ENCODE peak calls at places on chromosomes 2 and 18, in six cellular contexts. One of them, this sample, is unnamed.

GRCh38 chr2:75592028-75592427 is 31.3 kb upstream of the EVA1A start:
- DNase-seq in activated T-helper 1 cell treated with anti-CD3 and anti-CD28 coated beads, Interleukin-12 subunit alpha, Interleukin-12 subunit beta, Interleukin-2, Interleukin-4 antibody, amounts not matched to agents 30 ng/mL and 10 ng/mL and 1 ng/mL, durations not matched to agents 14 hours and 24 hours and 36 hours: no peak
- DNase-seq in central memory CD4-positive, alpha-beta T cell: no peak
- DNase-seq in T1000: no peak
- DNase-seq in naive B cell: no peak
- DNase-seq in fibroblast of lung: peak
- DNase-seq in this sample: peak

GRCh38 chr18:58345064-58345463 is 283.8 kb downstream of the ALPK2 start:
- DNase-seq in activated T-helper 1 cell treated with anti-CD3 and anti-CD28 coated beads, Interleukin-12 subunit alpha, Interleukin-12 subunit beta, Interleukin-2, Interleukin-4 antibody, amounts not matched to agents 30 ng/mL and 10 ng/mL and 1 ng/mL, durations not matched to agents 14 hours and 24 hours and 36 hours: no peak
- DNase-seq in central memory CD4-positive, alpha-beta T cell: no peak
- DNase-seq in T1000: no peak
- DNase-seq in naive B cell: no peak
- DNase-seq in fibroblast of lung: no peak
- DNase-seq in this sample: no peak

GRCh38 chr2:3422161-3422767 is 42.8 kb downstream of the TRAPPC12 start:
- DNase-seq in activated T-helper 1 cell treated with anti-CD3 and anti-CD28 coated beads, Interleukin-12 subunit alpha, Interleukin-12 subunit beta, Interleukin-2, Interleukin-4 antibody, amounts not matched to agents 30 ng/mL and 10 ng/mL and 1 ng/mL, durations not matched to agents 14 hours and 24 hours and 36 hours: no peak
- DNase-seq in central memory CD4-positive, alpha-beta T cell: no peak
- DNase-seq in T1000: no peak
- DNase-seq in naive B cell: no peak
- DNase-seq in fibroblast of lung: no peak
- DNase-seq in this sample: no peak

GRCh38 chr18:36685580-36685979 is 143.2 kb downstream of the TPGS2 start:
- DNase-seq in activated T-helper 1 cell treated with anti-CD3 and anti-CD28 coated beads, Interleukin-12 subunit alpha, Interleukin-12 subunit beta, Interleukin-2, Interleukin-4 antibody, amounts not matched to agents 30 ng/mL and 10 ng/mL and 1 ng/mL, durations not matched to agents 14 hours and 24 hours and 36 hours: no peak
- DNase-seq in central memory CD4-positive, alpha-beta T cell: no peak
- DNase-seq in T1000: no peak
- DNase-seq in naive B cell: no peak
- DNase-seq in fibroblast of lung: no peak
- DNase-seq in this sample: no peak

GRCh38 chr2:68937346-68938055 is 15.2 kb downstream of the GKN2 start:
- DNase-seq in activated T-helper 1 cell treated with anti-CD3 and anti-CD28 coated beads, Interleukin-12 subunit alpha, Interleukin-12 subunit beta, Interleukin-2, Interleukin-4 antibody, amounts not matched to agents 30 ng/mL and 10 ng/mL and 1 ng/mL, durations not matched to agents 14 hours and 24 hours and 36 hours: no peak
- DNase-seq in central memory CD4-positive, alpha-beta T cell: no peak
- DNase-seq in T1000: no peak
- DNase-seq in naive B cell: no peak
- DNase-seq in fibroblast of lung: no peak
- DNase-seq in this sample: no peak

GRCh38 chr2:158391876-158392275 is 64.7 kb downstream of the CCDC148 start:
- DNase-seq in activated T-helper 1 cell treated with anti-CD3 and anti-CD28 coated beads, Interleukin-12 subunit alpha, Interleukin-12 subunit beta, Interleukin-2, Interleukin-4 antibody, amounts not matched to agents 30 ng/mL and 10 ng/mL and 1 ng/mL, durations not matched to agents 14 hours and 24 hours and 36 hours: no peak
- DNase-seq in central memory CD4-positive, alpha-beta T cell: no peak
- DNase-seq in T1000: no peak
- DNase-seq in naive B cell: no peak
- DNase-seq in fibroblast of lung: peak
- DNase-seq in this sample: no peak

GRCh38 chr18:56235061-56235772 is 403.2 kb downstream of the TXNL1 start:
- DNase-seq in activated T-helper 1 cell treated with anti-CD3 and anti-CD28 coated beads, Interleukin-12 subunit alpha, Interleukin-12 subunit beta, Interleukin-2, Interleukin-4 antibody, amounts not matched to agents 30 ng/mL and 10 ng/mL and 1 ng/mL, durations not matched to agents 14 hours and 24 hours and 36 hours: no peak
- DNase-seq in central memory CD4-positive, alpha-beta T cell: no peak
- DNase-seq in T1000: no peak
- DNase-seq in naive B cell: peak
- DNase-seq in fibroblast of lung: no peak
- DNase-seq in this sample: no peak

GRCh38 chr2:23859983-23860382 is 66.9 kb downstream of the ATAD2B start:
- DNase-seq in activated T-helper 1 cell treated with anti-CD3 and anti-CD28 coated beads, Interleukin-12 subunit alpha, Interleukin-12 subunit beta, Interleukin-2, Interleukin-4 antibody, amounts not matched to agents 30 ng/mL and 10 ng/mL and 1 ng/mL, durations not matched to agents 14 hours and 24 hours and 36 hours: no peak
- DNase-seq in central memory CD4-positive, alpha-beta T cell: no peak
- DNase-seq in T1000: no peak
- DNase-seq in naive B cell: no peak
- DNase-seq in fibroblast of lung: no peak
- DNase-seq in this sample: no peak

GRCh38 chr2:224101820-224102630 is 62.9 kb upstream of the SERPINE2 start:
- DNase-seq in activated T-helper 1 cell treated with anti-CD3 and anti-CD28 coated beads, Interleukin-12 subunit alpha, Interleukin-12 subunit beta, Interleukin-2, Interleukin-4 antibody, amounts not matched to agents 30 ng/mL and 10 ng/mL and 1 ng/mL, durations not matched to agents 14 hours and 24 hours and 36 hours: no peak
- DNase-seq in central memory CD4-positive, alpha-beta T cell: no peak
- DNase-seq in T1000: peak
- DNase-seq in naive B cell: no peak
- DNase-seq in fibroblast of lung: peak
- DNase-seq in this sample: peak

GRCh38 chr2:191625016-191625415 is 52.9 kb upstream of the NABP1 start:
- DNase-seq in activated T-helper 1 cell treated with anti-CD3 and anti-CD28 coated beads, Interleukin-12 subunit alpha, Interleukin-12 subunit beta, Interleukin-2, Interleukin-4 antibody, amounts not matched to agents 30 ng/mL and 10 ng/mL and 1 ng/mL, durations not matched to agents 14 hours and 24 hours and 36 hours: peak
- DNase-seq in central memory CD4-positive, alpha-beta T cell: peak
- DNase-seq in T1000: no peak
- DNase-seq in naive B cell: no peak
- DNase-seq in fibroblast of lung: peak
- DNase-seq in this sample: no peak

GRCh38 chr18:13273800-13274199 is 55.2 kb downstream of the LDLRAD4 start:
- DNase-seq in activated T-helper 1 cell treated with anti-CD3 and anti-CD28 coated beads, Interleukin-12 subunit alpha, Interleukin-12 subunit beta, Interleukin-2, Interleukin-4 antibody, amounts not matched to agents 30 ng/mL and 10 ng/mL and 1 ng/mL, durations not matched to agents 14 hours and 24 hours and 36 hours: peak
- DNase-seq in central memory CD4-positive, alpha-beta T cell: peak
- DNase-seq in T1000: no peak
- DNase-seq in naive B cell: no peak
- DNase-seq in fibroblast of lung: no peak
- DNase-seq in this sample: no peak

GRCh38 chr2:86367501-86367778 is 30.0 kb upstream of the REEP1 start:
- DNase-seq in activated T-helper 1 cell treated with anti-CD3 and anti-CD28 coated beads, Interleukin-12 subunit alpha, Interleukin-12 subunit beta, Interleukin-2, Interleukin-4 antibody, amounts not matched to agents 30 ng/mL and 10 ng/mL and 1 ng/mL, durations not matched to agents 14 hours and 24 hours and 36 hours: no peak
- DNase-seq in central memory CD4-positive, alpha-beta T cell: no peak
- DNase-seq in T1000: no peak
- DNase-seq in naive B cell: no peak
- DNase-seq in fibroblast of lung: no peak
- DNase-seq in this sample: no peak

GRCh38 chr2:105781274-105781673 is 36.6 kb downstream of the NCK2 start:
- DNase-seq in activated T-helper 1 cell treated with anti-CD3 and anti-CD28 coated beads, Interleukin-12 subunit alpha, Interleukin-12 subunit beta, Interleukin-2, Interleukin-4 antibody, amounts not matched to agents 30 ng/mL and 10 ng/mL and 1 ng/mL, durations not matched to agents 14 hours and 24 hours and 36 hours: no peak
- DNase-seq in central memory CD4-positive, alpha-beta T cell: no peak
- DNase-seq in T1000: no peak
- DNase-seq in naive B cell: no peak
- DNase-seq in fibroblast of lung: peak
- DNase-seq in this sample: no peak